ENCODE peak calls at places on chromosomes 4 and X, in five cellular contexts. One of them, this sample, is unnamed.

GRCh38 chr4:183099537-183100297 is 660 bp downstream of the WWC2 start:
- DNase-seq in WERI-Rb-1: peak; percentile 74
- DNase-seq in lung: peak; percentile 34
- DNase-seq in ovary: peak; percentile 62
- DNase-seq in fibroblast of lung: no peak
- DNase-seq in this sample: no peak

GRCh38 chr4:17447675-17448298 is 64.1 kb downstream of the QDPR start:
- DNase-seq in WERI-Rb-1: peak; percentile 57
- DNase-seq in fibroblast of lung: peak; percentile 83
- DNase-seq in lung: peak; percentile 35
- DNase-seq in ovary: no peak
- DNase-seq in this sample: peak; percentile 72

GRCh38 chrX:86910602-86911311 is 606.8 kb upstream of the KLHL4 start:
- DNase-seq in fibroblast of lung: no peak
- DNase-seq in ovary: no peak
- DNase-seq in WERI-Rb-1: no peak
- DNase-seq in lung: no peak
- DNase-seq in this sample: no peak

GRCh38 chrX:13076176-13076956 is 31.9 kb upstream of the FAM9C start:
- DNase-seq in fibroblast of lung: no peak
- DNase-seq in lung: no peak
- DNase-seq in ovary: no peak
- DNase-seq in WERI-Rb-1: no peak
- DNase-seq in this sample: no peak

GRCh38 chr4:3644849-3645627 is 112.8 kb upstream of the LRPAP1 start:
- DNase-seq in fibroblast of lung: peak; percentile 13
- DNase-seq in ovary: no peak
- DNase-seq in lung: no peak
- DNase-seq in WERI-Rb-1: peak; percentile 92
- DNase-seq in this sample: peak; percentile 72

GRCh38 chr4:822361-823092 is 3.4 kb downstream of the CPLX1 start:
- DNase-seq in fibroblast of lung: no peak
- DNase-seq in WERI-Rb-1: no peak
- DNase-seq in ovary: no peak
- DNase-seq in lung: no peak
- DNase-seq in this sample: no peak

GRCh38 chr4:173490817-173491518 is 39.1 kb downstream of the HAND2 start:
- DNase-seq in WERI-Rb-1: no peak
- DNase-seq in ovary: no peak
- DNase-seq in fibroblast of lung: peak; percentile 91
- DNase-seq in lung: no peak
- DNase-seq in this sample: no peak

GRCh38 chrX:15497865-15498264 is 2.7 kb upstream of the BMX start:
- DNase-seq in ovary: no peak
- DNase-seq in fibroblast of lung: peak; percentile 31
- DNase-seq in WERI-Rb-1: peak; percentile 57
- DNase-seq in lung: peak; percentile 56
- DNase-seq in this sample: no peak

GRCh38 chr4:124060261-124060918 is 652.1 kb downstream of the ANKRD50 start:
- DNase-seq in lung: peak; percentile 36
- DNase-seq in ovary: peak; percentile 16
- DNase-seq in fibroblast of lung: peak; percentile 50
- DNase-seq in WERI-Rb-1: no peak
- DNase-seq in this sample: no peak

GRCh38 chr4:5338511-5338910 is 287.2 kb downstream of the STK32B start:
- DNase-seq in fibroblast of lung: no peak
- DNase-seq in ovary: no peak
- DNase-seq in lung: no peak
- DNase-seq in WERI-Rb-1: no peak
- DNase-seq in this sample: no peak

GRCh38 chrX:135213200-135213844 is 38.5 kb upstream of the ETDA start:
- DNase-seq in ovary: no peak
- DNase-seq in fibroblast of lung: no peak
- DNase-seq in lung: no peak
- DNase-seq in WERI-Rb-1: no peak
- DNase-seq in this sample: no peak

GRCh38 chr4:154422152-154422551 is 69.4 kb downstream of the DCHS2 start:
- DNase-seq in fibroblast of lung: no peak
- DNase-seq in WERI-Rb-1: no peak
- DNase-seq in lung: no peak
- DNase-seq in ovary: no peak
- DNase-seq in this sample: no peak

GRCh38 chr4:2408401-2408958 is 10.0 kb downstream of the ZFYVE28 start:
- DNase-seq in lung: no peak
- DNase-seq in fibroblast of lung: no peak
- DNase-seq in ovary: no peak
- DNase-seq in WERI-Rb-1: peak; percentile 41
- DNase-seq in this sample: no peak

GRCh38 chr4:13840573-13841185 is 213.2 kb upstream of the BOD1L1 start:
- DNase-seq in lung: no peak
- DNase-seq in WERI-Rb-1: no peak
- DNase-seq in fibroblast of lung: no peak
- DNase-seq in ovary: no peak
- DNase-seq in this sample: no peak

GRCh38 chrX:119654112-119654531 is 38.8 kb downstream of the SEPTIN6 start:
- DNase-seq in lung: no peak
- DNase-seq in WERI-Rb-1: peak; percentile 34
- DNase-seq in ovary: peak; percentile 54
- DNase-seq in fibroblast of lung: peak; percentile 68
- DNase-seq in this sample: peak; percentile 24

GRCh38 chr4:158930573-158930972 is 161.7 kb downstream of the FNIP2 start:
- DNase-seq in lung: no peak
- DNase-seq in fibroblast of lung: no peak
- DNase-seq in ovary: no peak
- DNase-seq in WERI-Rb-1: no peak
- DNase-seq in this sample: no peak

GRCh38 chrX:49773993-49774392 is 55.1 kb upstream of the PAGE4 start:
- DNase-seq in lung: no peak
- DNase-seq in fibroblast of lung: no peak
- DNase-seq in WERI-Rb-1: no peak
- DNase-seq in ovary: no peak
- DNase-seq in this sample: no peak

GRCh38 chrX:106247162-106247561 is 79.1 kb downstream of the PWWP3B start:
- DNase-seq in lung: no peak
- DNase-seq in fibroblast of lung: no peak
- DNase-seq in ovary: no peak
- DNase-seq in WERI-Rb-1: no peak
- DNase-seq in this sample: no peak

GRCh38 chrX:29535212-29536162 is 679.9 kb upstream of the MAGEB2 start:
- DNase-seq in ovary: no peak
- DNase-seq in WERI-Rb-1: no peak
- DNase-seq in lung: no peak
- DNase-seq in fibroblast of lung: peak; percentile 11
- DNase-seq in this sample: no peak

GRCh38 chrX:140501940-140502468 is 2.9 kb downstream of the SOX3 start:
- DNase-seq in ovary: no peak
- DNase-seq in fibroblast of lung: no peak
- DNase-seq in lung: no peak
- DNase-seq in WERI-Rb-1: no peak
- DNase-seq in this sample: no peak

GRCh38 chrX:68415289-68415688 is 18.0 kb downstream of the OPHN1 start:
- DNase-seq in WERI-Rb-1: no peak
- DNase-seq in fibroblast of lung: peak; percentile 77
- DNase-seq in ovary: no peak
- DNase-seq in lung: no peak
- DNase-seq in this sample: no peak

GRCh38 chr4:102386966-102387365 is 41.7 kb upstream of the SLC39A8 start:
- DNase-seq in ovary: no peak
- DNase-seq in lung: no peak
- DNase-seq in fibroblast of lung: no peak
- DNase-seq in WERI-Rb-1: no peak
- DNase-seq in this sample: no peak

GRCh38 chrX:47697171-47697570 is 38.2 kb upstream of the UXT start:
- DNase-seq in ovary: no peak
- DNase-seq in lung: no peak
- DNase-seq in fibroblast of lung: no peak
- DNase-seq in WERI-Rb-1: no peak
- DNase-seq in this sample: no peak

GRCh38 chr4:181235361-181235760 is 1007.8 kb upstream of the TENM3 start:
- DNase-seq in ovary: no peak
- DNase-seq in fibroblast of lung: no peak
- DNase-seq in lung: no peak
- DNase-seq in WERI-Rb-1: no peak
- DNase-seq in this sample: no peak

GRCh38 chr4:87117051-87117729 is 103.2 kb downstream of the KLHL8 start:
- DNase-seq in WERI-Rb-1: no peak
- DNase-seq in lung: no peak
- DNase-seq in fibroblast of lung: no peak
- DNase-seq in ovary: no peak
- DNase-seq in this sample: no peak

GRCh38 chr4:155705664-155706063 is 39.0 kb downstream of the GUCY1A1 start:
- DNase-seq in WERI-Rb-1: no peak
- DNase-seq in lung: no peak
- DNase-seq in fibroblast of lung: peak; percentile 88
- DNase-seq in ovary: no peak
- DNase-seq in this sample: no peak

GRCh38 chrX:118990512-118991227 is 16.3 kb downstream of the LONRF3 start:
- DNase-seq in lung: no peak
- DNase-seq in WERI-Rb-1: no peak
- DNase-seq in fibroblast of lung: no peak
- DNase-seq in ovary: no peak
- DNase-seq in this sample: no peak

GRCh38 chr4:189278559-189279165 is 662.0 kb upstream of the FRG1 start:
- DNase-seq in ovary: no peak
- DNase-seq in fibroblast of lung: peak; percentile 15
- DNase-seq in lung: no peak
- DNase-seq in WERI-Rb-1: no peak
- DNase-seq in this sample: no peak

GRCh38 chr4:13285336-13285735 is 198.8 kb downstream of the RAB28 start:
- DNase-seq in WERI-Rb-1: no peak
- DNase-seq in ovary: no peak
- DNase-seq in lung: no peak
- DNase-seq in fibroblast of lung: no peak
- DNase-seq in this sample: no peak

GRCh38 chr4:38194202-38194601 is 234.0 kb downstream of the PTTG2 start:
- DNase-seq in fibroblast of lung: no peak
- DNase-seq in ovary: no peak
- DNase-seq in WERI-Rb-1: no peak
- DNase-seq in lung: no peak
- DNase-seq in this sample: no peak

GRCh38 chr4:38195486-38195885 is 235.3 kb downstream of the PTTG2 start:
- DNase-seq in WERI-Rb-1: no peak
- DNase-seq in fibroblast of lung: no peak
- DNase-seq in ovary: no peak
- DNase-seq in lung: no peak
- DNase-seq in this sample: no peak

GRCh38 chr4:38195911-38196310 is 235.7 kb downstream of the PTTG2 start:
- DNase-seq in ovary: no peak
- DNase-seq in lung: no peak
- DNase-seq in WERI-Rb-1: no peak
- DNase-seq in fibroblast of lung: no peak
- DNase-seq in this sample: no peak

GRCh38 chr4:38192516-38192915 is 232.3 kb downstream of the PTTG2 start:
- DNase-seq in ovary: no peak
- DNase-seq in lung: no peak
- DNase-seq in WERI-Rb-1: no peak
- DNase-seq in fibroblast of lung: no peak
- DNase-seq in this sample: no peak

DNA sequence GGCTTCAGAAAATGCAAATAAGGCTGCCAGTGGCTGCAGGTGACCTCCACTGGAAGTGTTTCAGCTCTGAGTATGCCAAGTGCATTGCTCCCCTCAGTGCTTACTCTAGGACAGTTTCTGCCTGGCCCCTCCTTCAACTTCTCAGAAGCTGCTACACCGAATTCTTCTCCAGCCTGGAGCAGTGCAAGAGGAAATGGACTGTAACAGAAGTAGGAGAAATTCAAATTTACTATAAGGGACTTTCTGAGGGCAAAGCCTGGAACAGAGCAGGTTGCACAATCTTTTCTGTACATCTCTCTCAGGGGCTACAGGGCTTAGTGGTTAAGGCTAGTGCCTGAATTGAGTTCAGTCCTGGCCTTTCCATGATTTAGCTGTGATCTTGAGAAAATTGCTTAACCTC is 233.3 kb downstream of the PTTG2 start:
- DNase-seq in fibroblast of lung: no peak
- DNase-seq in WERI-Rb-1: no peak
- DNase-seq in lung: no peak
- DNase-seq in ovary: no peak
- DNase-seq in this sample: no peak
- H3K27me3 ChIP-seq in fibroblast of lung: no peaks in the 10 kb centered on the region
- H3K27me3 ChIP-seq in WERI-Rb-1: no peaks in the 10 kb centered on the region
- H3K27me3 ChIP-seq in lung: no peaks in the 10 kb centered on the region
- H3K27me3 ChIP-seq in ovary: no peaks in the 10 kb centered on the region
- H3K27me3 ChIP-seq in this sample: no peaks in the 10 kb centered on the region

GRCh38 chrX:103356023-103356798 is at the start of gene TCEAL9:
- DNase-seq in WERI-Rb-1: peak; percentile 45
- DNase-seq in ovary: peak; percentile 82
- DNase-seq in lung: peak; percentile 52
- DNase-seq in fibroblast of lung: peak; percentile 88
- DNase-seq in this sample: peak; percentile 71
- H3K27ac ChIP-seq in WERI-Rb-1: peak within 1 kb of the TSS; percentile 41
- H3K27ac ChIP-seq in ovary: peak within 1 kb of the TSS; percentile 97
- H3K27ac ChIP-seq in lung: peak within 1 kb of the TSS; percentile 89
- H3K27ac ChIP-seq in fibroblast of lung: peak within 1 kb of the TSS; percentile 76
- H3K27ac ChIP-seq in this sample: peak within 1 kb of the TSS; percentile 86

DNA sequence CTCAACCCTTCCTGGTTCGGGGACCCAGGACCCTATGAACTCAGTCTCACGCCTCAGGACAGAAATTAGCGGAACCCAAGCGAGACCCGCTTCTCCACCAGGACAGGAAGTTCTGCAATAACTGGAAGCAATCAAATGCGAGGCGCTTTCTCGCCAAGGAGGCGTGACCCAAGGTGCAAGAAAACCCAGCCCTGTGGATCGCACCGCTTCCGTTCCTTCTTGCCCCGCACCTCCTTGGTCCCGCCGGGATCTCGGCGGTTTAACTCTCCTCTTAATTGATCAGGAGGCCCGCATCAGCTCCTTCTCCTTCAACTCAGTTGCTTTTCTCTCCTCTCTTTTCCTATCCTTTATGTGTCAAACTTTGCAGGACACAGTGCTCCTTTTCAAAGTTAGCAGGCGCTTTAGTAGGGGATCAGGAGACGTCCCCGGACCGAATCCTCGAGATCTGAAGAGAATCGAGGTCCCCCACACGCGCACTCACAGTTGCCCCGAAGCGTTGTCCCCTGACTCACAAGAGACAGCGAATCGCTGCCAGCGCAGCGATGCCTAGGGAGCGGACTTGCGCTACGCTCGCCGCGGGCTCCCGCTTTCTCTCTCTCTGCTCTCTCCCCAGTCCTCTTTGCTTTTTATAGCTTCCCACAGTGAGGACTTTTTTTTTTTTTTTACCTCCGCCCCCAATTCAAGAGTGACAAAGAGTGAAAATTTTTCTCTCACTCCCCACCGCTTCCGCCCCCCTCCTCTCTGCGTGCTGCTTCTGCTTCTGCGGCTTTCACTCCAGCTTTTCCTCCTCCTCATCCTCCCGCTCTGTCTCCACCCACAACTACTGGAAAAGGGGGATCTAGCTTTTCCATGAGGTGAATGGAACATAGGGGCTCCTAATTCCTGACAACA is at the start of gene DKK2:
- DNase-seq in ovary: peak; percentile 10
- DNase-seq in lung: peak; percentile 28
- DNase-seq in WERI-Rb-1: peak; percentile 28
- DNase-seq in fibroblast of lung: no peak
- DNase-seq in this sample: peak; percentile 49
- H3K4me3 ChIP-seq in ovary: peak within 1 kb of the TSS; percentile 31
- H3K4me3 ChIP-seq in lung: no peak within 1 kb of the TSS
- H3K4me3 ChIP-seq in WERI-Rb-1: peak within 1 kb of the TSS; percentile 61
- H3K4me3 ChIP-seq in fibroblast of lung: peak within 1 kb of the TSS; percentile 56
- H3K4me3 ChIP-seq in this sample: peak within 1 kb of the TSS; percentile 68

GRCh38 chr4:6465985-6466384 is 6.4 kb downstream of the PPP2R2C start:
- DNase-seq in WERI-Rb-1: no peak
- DNase-seq in ovary: no peak
- DNase-seq in fibroblast of lung: no peak
- DNase-seq in lung: no peak
- DNase-seq in this sample: no peak
- H3K27me3 ChIP-seq in WERI-Rb-1: peaks cover 8% of the 10 kb centered on the region
- H3K27me3 ChIP-seq in ovary: no peaks in the 10 kb centered on the region
- H3K27me3 ChIP-seq in fibroblast of lung: peaks cover 2% of the 10 kb centered on the region
- H3K27me3 ChIP-seq in lung: peaks cover 8% of the 10 kb centered on the region
- H3K27me3 ChIP-seq in this sample: no peaks in the 10 kb centered on the region